ENCODE peak calls at places on chromosomes 6 and 20, in eight cellular contexts. F, K, H, O, Y, D, J and Z are unnamed samples.

GRCh38 chr6:24931296-24931695 is 4.5 kb downstream of the RIPOR2 start:
- DNase-seq in F (no peak), K (no peak), H (no peak), O (no peak), Y (no peak), D (no peak), J (no peak), Z (no peak)

GRCh38 chr20:59176812-59177211 is 13.2 kb downstream of the ZNF831 start:
- DNase-seq in F (no peak), K (no peak), H (no peak), O (no peak), Y (no peak), D (no peak), J (no peak), Z (no peak)

GRCh38 chr6:110687326-110687725 is 127.9 kb downstream of the CDK19 start:
- DNase-seq in F (no peak), K (no peak), H (no peak), O (no peak), Y (no peak), D (no peak), J (no peak), Z (no peak)

GRCh38 chr20:57616143-57616951 is 3.9 kb downstream of the ZBP1 start:
- DNase-seq in F (no peak), K (no peak), H (peak; percentile 60), O (no peak), Y (no peak), D (no peak), J (no peak), Z (no peak)

GRCh38 chr6:62103186-62103859 is 182.7 kb downstream of the KHDRBS2 start:
- DNase-seq in F (no peak), K (no peak), H (no peak), O (no peak), Y (no peak), D (no peak), J (no peak), Z (no peak)

GRCh38 chr20:17700637-17701036 is 871 bp downstream of the BANF2 start:
- DNase-seq in F (no peak), K (no peak), H (no peak), O (no peak), Y (no peak), D (no peak), J (no peak), Z (no peak)

GRCh38 chr6:78851156-78851555 is 16.2 kb upstream of the IRAK1BP1 start:
- DNase-seq in F (no peak), K (no peak), H (no peak), O (no peak), Y (no peak), D (no peak), J (no peak), Z (no peak)

GRCh38 chr6:49736017-49736508 is 8.1 kb downstream of the CRISP3 start:
- DNase-seq in F (no peak), K (no peak), H (no peak), O (no peak), Y (no peak), D (no peak), J (no peak), Z (no peak)

GRCh38 chr20:12699374-12700228 is 309.2 kb upstream of the SPTLC3 start:
- DNase-seq in F (no peak), K (no peak), H (no peak), O (no peak), Y (no peak), D (no peak), J (no peak), Z (no peak)

GRCh38 chr6:43962458-43962857 is 164.8 kb downstream of the MRPL14 start:
- DNase-seq in F (no peak), K (no peak), H (no peak), O (no peak), Y (no peak), D (no peak), J (no peak), Z (no peak)

GRCh38 chr6:9461161-9461560 is 953.7 kb downstream of the TFAP2A start:
- DNase-seq in F (no peak), K (no peak), H (no peak), O (no peak), Y (no peak), D (no peak), J (no peak), Z (no peak)

GRCh38 chr6:103079867-103080266 is 1686.4 kb downstream of the GRIK2 start:
- DNase-seq in F (no peak), K (no peak), H (no peak), O (no peak), Y (no peak), D (no peak), J (no peak), Z (no peak)

GRCh38 chr6:106771822-106772221 is 142.4 kb downstream of the QRSL1 start:
- DNase-seq in F (no peak), K (no peak), H (no peak), O (no peak), Y (no peak), D (no peak), J (no peak), Z (no peak)

GRCh38 chr6:140317957-140318356 is 943.5 kb upstream of the CITED2 start:
- DNase-seq in F (no peak), K (no peak), H (no peak), O (no peak), Y (no peak), D (no peak), J (no peak), Z (no peak)

GRCh38 chr6:28134015-28134414 is 7.7 kb upstream of the ZKSCAN8 start:
- DNase-seq in F (no peak), K (no peak), H (no peak), O (no peak), Y (peak; percentile 32), D (peak; percentile 48), J (no peak), Z (no peak)

GRCh38 chr6:13453172-13453552 is 34.2 kb downstream of the GFOD1 start:
- DNase-seq in F (no peak), K (no peak), H (no peak), O (no peak), Y (no peak), D (no peak), J (no peak), Z (no peak)

GRCh38 chr6:92559002-92559401 is 860.4 kb downstream of the EPHA7 start:
- DNase-seq in F (no peak), K (no peak), H (no peak), O (no peak), Y (no peak), D (no peak), J (no peak), Z (no peak)

GRCh38 chr6:113858067-113858604 is 991 bp downstream of the MARCKS start:
- DNase-seq in F (no peak), K (peak; percentile 33), H (peak; percentile 73), O (peak; percentile 77), Y (no peak), D (peak; percentile 13), J (no peak), Z (peak; percentile 41)

GRCh38 chr6:43865947-43866346 is 95.9 kb downstream of the VEGFA start:
- DNase-seq in F (no peak), K (no peak), H (no peak), O (no peak), Y (no peak), D (no peak), J (no peak), Z (no peak)

GRCh38 chr20:8126190-8126589 is 5.9 kb upstream of the PLCB1 start:
- DNase-seq in F (no peak), K (no peak), H (no peak), O (no peak), Y (no peak), D (no peak), J (no peak), Z (no peak)

GRCh38 chr20:8126979-8127378 is 5.1 kb upstream of the PLCB1 start:
- DNase-seq in F (no peak), K (no peak), H (no peak), O (no peak), Y (no peak), D (no peak), J (no peak), Z (no peak)

GRCh38 chr20:8129211-8129986 is 2.7 kb upstream of the PLCB1 start:
- DNase-seq in F (no peak), K (no peak), H (no peak), O (no peak), Y (no peak), D (no peak), J (no peak), Z (no peak)

GRCh38 chr20:8128291-8129046 is 3.6 kb upstream of the PLCB1 start:
- DNase-seq in F (no peak), K (no peak), H (no peak), O (no peak), Y (no peak), D (no peak), J (no peak), Z (no peak)

GRCh38 chr20:8127553-8128255 is 4.4 kb upstream of the PLCB1 start:
- DNase-seq in F (no peak), K (no peak), H (no peak), O (no peak), Y (no peak), D (no peak), J (no peak), Z (no peak)
- H3K27ac ChIP-seq in F (no peak overlapping the region), K (no peak overlapping the region), H (no peak overlapping the region), O (no peak overlapping the region), Y (no peak overlapping the region), D (no peak overlapping the region), J (no peak overlapping the region), Z (no peak overlapping the region)

GRCh38 chr6:168314948-168315347 is 4.6 kb downstream of the DACT2 start:
- DNase-seq in F (no peak), K (no peak), H (no peak), O (no peak), Y (no peak), D (no peak), J (no peak), Z (peak; percentile 67)
- TF ChIP-seq CTCF in F (no peak), K (peak; percentile 41), H (no peak), O (no peak), Y (no peak), D (no peak), J (no peak), Z (peak; percentile 66)

GRCh38 chr20:1942486-1943266 is 47.5 kb downstream of the SIRPA start:
- DNase-seq in F (no peak), K (no peak), H (no peak), O (no peak), Y (no peak), D (no peak), J (no peak), Z (no peak)
- H3K27ac ChIP-seq in F (no peak overlapping the region), K (no peak overlapping the region), H (no peak overlapping the region), O (no peak overlapping the region), Y (no peak overlapping the region), D (no peak overlapping the region), J (peak overlapping the region; percentile 33), Z (peak overlapping the region; percentile 88)

DNA sequence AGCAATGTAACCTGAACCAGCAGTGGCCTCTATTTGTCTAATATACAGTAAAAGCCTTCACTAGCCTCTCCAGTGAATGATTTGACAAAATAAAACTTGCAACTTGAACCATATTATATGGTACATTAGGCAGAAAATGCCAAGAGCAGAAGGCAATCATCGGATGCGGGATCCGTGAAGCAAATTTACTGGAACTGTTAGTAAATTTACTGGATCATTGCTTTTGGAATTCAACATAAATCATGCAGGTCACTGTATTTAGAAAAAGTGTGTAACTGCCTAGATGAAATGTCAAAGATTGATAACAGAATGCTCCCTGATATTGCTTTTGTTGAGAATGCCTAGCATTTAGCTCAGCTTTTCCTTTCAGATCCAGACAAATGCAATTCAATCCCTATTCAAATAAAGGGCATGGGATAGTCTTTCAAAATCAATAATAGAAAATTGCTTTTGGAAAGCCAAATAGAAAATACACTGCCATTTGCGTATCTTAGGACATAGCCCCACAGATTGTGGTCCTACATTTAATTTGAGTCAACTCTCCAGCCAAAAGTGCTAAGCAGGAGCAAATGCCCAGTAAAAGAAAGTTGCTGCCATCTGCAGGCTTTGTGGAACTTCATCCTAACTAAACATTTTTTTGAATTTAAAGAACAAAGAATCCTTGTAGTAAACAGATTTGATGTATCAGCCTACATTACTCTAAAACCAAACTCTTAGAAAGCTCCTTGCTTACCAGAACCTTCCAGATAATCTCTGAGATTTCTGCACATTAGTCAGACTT is 109.5 kb upstream of the HSF2 start:
- DNase-seq in F (no peak), K (no peak), H (no peak), O (no peak), Y (peak; percentile 5), D (no peak), J (no peak), Z (no peak)
- TF ChIP-seq CTCF in F (no peak), K (peak; percentile 46), H (no peak), O (no peak), Y (peak; percentile 38), D (no peak), J (peak; percentile 36), Z (no peak)